ENCODE peak calls at places on chromosomes 7 and 10, in four cellular contexts. U is PC-3, F is lower lobe of right lung, H is lung. J is an unnamed sample.

GRCh38 chr7:112828696-112829095 is 38.5 kb upstream of the TMEM168 start:
- DNase-seq in U (no peak), F (no peak), H (no peak), J (no peak)

GRCh38 chr7:134328900-134329299 is 12.2 kb upstream of the SLC35B4 start:
- DNase-seq in U (no peak), F (no peak), H (no peak), J (no peak)

GRCh38 chr10:89369142-89370105 is 8.4 kb upstream of the IFIT1B start:
- DNase-seq in U (peak), F (no peak), H (no peak), J (no peak)

GRCh38 chr10:17062493-17063487 is 66.8 kb downstream of the CUBN start:
- DNase-seq in U (peak), F (no peak), H (no peak), J (peak)

GRCh38 chr7:81367335-81367801 is 402.5 kb downstream of the HGF start:
- DNase-seq in U (no peak), F (no peak), H (no peak), J (no peak)

GRCh38 chr10:71471957-71472365 is 75.2 kb downstream of the CDH23 start:
- DNase-seq in U (no peak), F (no peak), H (no peak), J (no peak)

GRCh38 chr7:1846331-1847065 is 176.4 kb downstream of the ELFN1 start:
- DNase-seq in U (no peak), F (peak), H (no peak), J (no peak)

GRCh38 chr7:26681819-26682418 is 182.5 kb downstream of the SKAP2 start:
- DNase-seq in U (peak), F (no peak), H (no peak), J (no peak)

GRCh38 chr7:130409067-130409721 is 28.9 kb downstream of the CPA1 start:
- DNase-seq in U (no peak), F (no peak), H (no peak), J (no peak)

GRCh38 chr7:130961128-130961601 is 227.2 kb upstream of the KLF14 start:
- DNase-seq in U (no peak), F (no peak), H (no peak), J (no peak)

GRCh38 chr10:121291828-121292227 is 306.4 kb downstream of the FGFR2 start:
- DNase-seq in U (no peak), F (no peak), H (no peak), J (no peak)

GRCh38 chr7:70693690-70694356 is 438.1 kb upstream of the GALNT17 start:
- DNase-seq in U (no peak), F (peak), H (peak), J (no peak)

GRCh38 chr7:120654241-120654640 is 203.7 kb downstream of the TSPAN12 start:
- DNase-seq in U (no peak), F (no peak), H (no peak), J (no peak)

GRCh38 chr10:58531084-58531695 is 18.5 kb downstream of the BICC1 start:
- DNase-seq in U (peak), F (no peak), H (peak), J (no peak)

GRCh38 chr7:129401228-129401967 is 32.8 kb upstream of the STRIP2 start:
- DNase-seq in U (peak), F (no peak), H (no peak), J (no peak)

GRCh38 chr10:132488231-132488821 is 49.3 kb upstream of the INPP5A start:
- DNase-seq in U (no peak), F (peak), H (no peak), J (no peak)

GRCh38 chr10:63055705-63056104 is 77.4 kb upstream of the NRBF2 start:
- DNase-seq in U (peak), F (no peak), H (no peak), J (no peak)

GRCh38 chr7:86600506-86601290 is 43.0 kb upstream of the GRM3 start:
- DNase-seq in U (no peak), F (no peak), H (no peak), J (no peak)

GRCh38 chr7:133698127-133698526 is 429.0 kb upstream of the LRGUK start:
- DNase-seq in U (no peak), F (no peak), H (no peak), J (no peak)

GRCh38 chr7:93889261-93889660 is 1.3 kb downstream of the TFPI2 start:
- DNase-seq in U (peak), F (no peak), H (no peak), J (peak)

GRCh38 chr10:62980697-62981495 is 152.2 kb upstream of the NRBF2 start:
- DNase-seq in U (peak), F (no peak), H (no peak), J (peak)

GRCh38 chr10:13485623-13486022 is 43.2 kb downstream of the BEND7 start:
- DNase-seq in U (peak), F (no peak), H (no peak), J (no peak)

GRCh38 chr7:13990319-13990983 is 985 bp upstream of the ETV1 start:
- DNase-seq in U (peak), F (peak), H (peak), J (no peak)

GRCh38 chr10:25766687-25767221 is 167.3 kb upstream of the MYO3A start:
- DNase-seq in U (no peak), F (no peak), H (no peak), J (no peak)

GRCh38 chr7:159084069-159084801 is 60.4 kb downstream of the VIPR2 start:
- DNase-seq in U (no peak), F (no peak), H (no peak), J (no peak)

GRCh38 chr10:102738692-102739121 is 5.0 kb upstream of the WBP1L start:
- DNase-seq in U (no peak), F (no peak), H (no peak), J (no peak)

GRCh38 chr10:99325261-99325660 is 3.9 kb upstream of the CNNM1 start:
- DNase-seq in U (no peak), F (no peak), H (no peak), J (no peak)

GRCh38 chr7:91628742-91629141 is 251.8 kb downstream of the MTERF1 start:
- DNase-seq in U (no peak), F (no peak), H (no peak), J (no peak)

GRCh38 chr10:93437000-93437945 is 44.9 kb downstream of the MYOF start:
- DNase-seq in U (peak), F (peak), H (peak), J (peak)

GRCh38 chr10:293636-294035 is 158.4 kb downstream of the ZMYND11 start:
- DNase-seq in U (no peak), F (no peak), H (no peak), J (no peak)

GRCh38 chr10:5412277-5412941 is at the start of gene NET1:
- DNase-seq in U (peak), F (peak), H (peak), J (peak)

GRCh38 chr10:5413012-5413938 is 918 bp downstream of the NET1 start:
- DNase-seq in U (peak), F (no peak), H (no peak), J (no peak)

GRCh38 chr10:5418584-5418983 is 6.2 kb downstream of the NET1 start:
- DNase-seq in U (no peak), F (no peak), H (no peak), J (no peak)

GRCh38 chr10:5419466-5420094 is 7.2 kb downstream of the NET1 start:
- DNase-seq in U (no peak), F (no peak), H (no peak), J (no peak)

GRCh38 chr10:5416981-5417380 is 4.6 kb downstream of the NET1 start:
- DNase-seq in U (no peak), F (no peak), H (no peak), J (no peak)
- H3K27ac ChIP-seq in U (no peak), F (no peak), H (no peak), J (no peak)

GRCh38 chr10:79385804-79386531 is 38.7 kb downstream of the PPIF start:
- DNase-seq in U (no peak), F (peak), H (peak), J (no peak)

GRCh38 chr10:79387974-79388850 is 40.9 kb downstream of the PPIF start:
- DNase-seq in U (no peak), F (no peak), H (peak), J (no peak)

GRCh38 chr10:79385392-79385795 is 38.1 kb downstream of the PPIF start:
- DNase-seq in U (no peak), F (no peak), H (no peak), J (no peak)

GRCh38 chr10:79387466-79387973 is 40.3 kb downstream of the PPIF start:
- DNase-seq in U (no peak), F (no peak), H (no peak), J (no peak)

GRCh38 chr10:79386637-79387465 is 39.6 kb downstream of the PPIF start:
- DNase-seq in U (no peak), F (peak), H (peak), J (no peak)
- H3K27ac ChIP-seq in U (no peak), F (no peak), H (no peak), J (no peak)

GRCh38 chr7:99452541-99452940 is 13.4 kb downstream of the ATP5MF start:
- DNase-seq in U (no peak), F (no peak), H (no peak), J (no peak)
- H3K27ac ChIP-seq in U (no peak), F (no peak), H (no peak), J (no peak)

DNA sequence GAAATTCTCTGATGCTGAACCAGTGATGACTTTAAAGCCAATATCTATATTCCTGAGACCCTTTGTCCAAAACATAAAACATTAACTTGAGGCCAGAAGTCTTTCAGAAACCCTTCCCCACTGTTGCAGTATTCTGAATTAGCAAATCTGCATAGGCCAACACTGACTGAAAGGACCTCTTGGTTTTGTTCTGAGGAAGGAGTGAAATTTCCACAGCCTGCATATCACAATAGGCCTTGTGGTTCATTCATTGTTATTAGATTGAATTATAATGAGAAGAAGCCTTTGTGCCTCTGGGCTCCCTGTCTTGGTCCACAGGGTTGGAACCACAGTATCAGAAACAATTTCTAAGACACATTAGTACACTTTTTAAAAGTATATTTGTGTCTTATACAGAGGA is 90.3 kb downstream of the CCNY start:
- DNase-seq in U (no peak), F (no peak), H (no peak), J (no peak)
- H3K27ac ChIP-seq in U (no peak), F (no peak), H (no peak), J (no peak)

GRCh38 chr10:42755028-42755451 is 27.6 kb upstream of the BMS1 start:
- DNase-seq in U (no peak), F (no peak), H (no peak), J (no peak)
- H3K27ac ChIP-seq in U (no peak), F (peak), H (peak), J (no peak)

DNA sequence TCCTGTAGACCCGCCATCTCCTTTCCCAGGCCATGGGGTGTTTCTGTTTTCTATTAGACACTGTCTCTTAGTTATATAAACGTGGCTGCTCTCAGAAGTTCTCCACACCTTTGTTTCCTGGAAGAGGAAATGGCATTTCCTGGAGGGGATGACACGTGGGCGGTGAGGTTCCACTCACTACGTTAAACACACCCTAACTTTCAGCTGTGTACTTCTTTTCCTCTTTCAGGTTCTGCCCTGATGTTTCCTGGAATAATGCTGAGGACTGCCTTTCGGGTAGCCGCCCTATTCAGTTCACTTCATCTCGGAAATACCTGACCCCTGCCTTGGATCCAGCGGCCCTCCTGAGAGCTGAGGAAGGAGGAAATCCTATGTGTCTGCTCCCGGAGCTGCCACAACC is 3.4 kb upstream of the PRKCQ start:
- DNase-seq in U (no peak), F (no peak), H (no peak), J (no peak)
- H3K27ac ChIP-seq in U (no peak), F (no peak), H (no peak), J (no peak)

GRCh38 chr10:23439452-23439919 is 611 bp downstream of the OTUD1 start:
- DNase-seq in U (no peak), F (no peak), H (no peak), J (no peak)

GRCh38 chr10:23439920-23440875 is 1.3 kb downstream of the OTUD1 start:
- DNase-seq in U (peak), F (peak), H (no peak), J (no peak)

GRCh38 chr10:23437987-23438546 is 808 bp upstream of the OTUD1 start:
- DNase-seq in U (no peak), F (no peak), H (no peak), J (no peak)

GRCh38 chr10:23435378-23435777 is 3.5 kb upstream of the OTUD1 start:
- DNase-seq in U (no peak), F (no peak), H (no peak), J (no peak)

GRCh38 chr10:23438547-23439451 is at the start of gene OTUD1:
- DNase-seq in U (peak), F (peak), H (peak), J (peak)
- H3K27ac ChIP-seq in U (peak), F (peak), H (peak), J (peak)

GRCh38 chr7:29619848-29620247 is 56.2 kb downstream of the PRR15 start:
- DNase-seq in U (no peak), F (no peak), H (no peak), J (no peak)
- H3K27ac ChIP-seq in U (no peak), F (no peak), H (no peak), J (peak)